ENCODE peak calls at places on chromosomes 13 and 19, in nine cellular contexts. E, V, R, O, Y, S, G, C and F are unnamed samples.

GRCh38 chr19:18322318-18322758 is 538 bp downstream of the LSM4 start:
- DNase-seq in S (no peak), Y (peak; percentile 67), C (no peak), R (no peak), G (peak; percentile 57), V (no peak), O (peak; percentile 60), E (peak; percentile 42), F (peak; percentile 59)

GRCh38 chr13:20945952-20946383 is 43.4 kb upstream of the XPO4 start:
- DNase-seq in V (no peak), G (no peak), S (no peak), Y (no peak), E (no peak), O (peak; percentile 29), R (no peak), C (no peak), F (no peak)

GRCh38 chr13:21871302-21871862 is 200.5 kb downstream of the FGF9 start:
- DNase-seq in E (no peak), R (no peak), S (no peak), O (no peak), V (no peak), C (no peak), G (peak; percentile 11), Y (no peak), F (no peak)

GRCh38 chr19:32498641-32499200 is 82.3 kb upstream of the PDCD5 start:
- DNase-seq in C (no peak), O (no peak), V (peak; percentile 5), E (no peak), R (no peak), G (no peak), Y (no peak), S (no peak), F (no peak)

GRCh38 chr19:1084024-1084868 is 10.9 kb downstream of the POLR2E start:
- DNase-seq in C (no peak), R (no peak), Y (no peak), G (no peak), E (no peak), O (no peak), S (no peak), V (no peak), F (peak; percentile 88)

GRCh38 chr13:36718686-36719085 is 44.9 kb downstream of the SERTM1 start:
- DNase-seq in O (peak; percentile 64), E (no peak), V (no peak), C (no peak), S (no peak), Y (no peak), R (no peak), G (no peak), F (no peak)

GRCh38 chr13:92821324-92821723 is 405.3 kb upstream of the GPC6 start:
- DNase-seq in R (no peak), Y (no peak), C (no peak), S (no peak), V (no peak), G (no peak), E (no peak), O (no peak), F (peak; percentile 59)

GRCh38 chr13:111371211-111371610 is 50.8 kb downstream of the TEX29 start:
- DNase-seq in C (no peak), O (peak; percentile 51), E (no peak), G (no peak), V (no peak), R (no peak), S (no peak), Y (no peak), F (no peak)

GRCh38 chr13:94342436-94343242 is 136.8 kb downstream of the DCT start:
- DNase-seq in G (no peak), R (no peak), O (no peak), C (no peak), S (no peak), Y (no peak), E (no peak), V (no peak), F (no peak)

GRCh38 chr13:26919311-26919710 is 158.7 kb upstream of the GPR12 start:
- DNase-seq in V (no peak), G (no peak), E (no peak), S (no peak), C (no peak), O (no peak), Y (no peak), R (no peak), F (no peak)

GRCh38 chr13:112968910-112969691 is at the start of gene MCF2L:
- DNase-seq in O (peak; percentile 65), S (peak; percentile 53), G (peak; percentile 23), R (no peak), C (no peak), V (peak; percentile 23), Y (no peak), E (peak; percentile 11), F (peak; percentile 66)

GRCh38 chr19:872266-872951 is 12.9 kb downstream of the CFD start:
- DNase-seq in S (no peak), O (peak; percentile 89), R (no peak), E (peak; percentile 75), Y (peak; percentile 82), V (peak; percentile 52), G (peak; percentile 34), C (peak; percentile 61), F (peak; percentile 27)

GRCh38 chr13:111533900-111534645 is 213.6 kb downstream of the TEX29 start:
- DNase-seq in V (no peak), O (no peak), G (no peak), R (no peak), E (no peak), Y (no peak), C (no peak), S (no peak), F (no peak)

GRCh38 chr19:19186742-19187141 is 5.2 kb downstream of the BORCS8 start:
- DNase-seq in C (no peak), Y (no peak), O (no peak), S (no peak), E (no peak), R (no peak), G (no peak), V (no peak), F (no peak)

GRCh38 chr19:42092350-42092749 is 16.4 kb downstream of the ZNF574 start:
- DNase-seq in O (peak; percentile 25), C (no peak), Y (peak; percentile 45), G (peak; percentile 85), S (no peak), V (no peak), R (no peak), E (peak; percentile 24), F (peak; percentile 95)

GRCh38 chr13:28273919-28274318 is 135.6 kb downstream of the PAN3 start:
- DNase-seq in S (no peak), C (no peak), V (no peak), G (no peak), R (no peak), O (peak; percentile 3), E (no peak), Y (no peak), F (no peak)

GRCh38 chr13:95982144-95982543 is 71.1 kb downstream of the UGGT2 start:
- DNase-seq in G (no peak), R (no peak), O (no peak), E (no peak), Y (no peak), V (no peak), S (no peak), C (no peak), F (no peak)

GRCh38 chr19:8814176-8814575 is 17.9 kb downstream of the ZNF558 start:
- DNase-seq in E (no peak), R (no peak), C (no peak), O (no peak), Y (no peak), G (no peak), S (no peak), V (no peak), F (no peak)

GRCh38 chr19:10568444-10568825 is 344 bp downstream of the CDKN2D start:
- DNase-seq in E (no peak), V (no peak), Y (no peak), C (no peak), S (no peak), O (no peak), R (no peak), G (peak; percentile 57), F (peak; percentile 81)

GRCh38 chr13:95494082-95494681 is 58.3 kb upstream of the CLDN10 start:
- DNase-seq in Y (peak; percentile 44), V (no peak), E (no peak), C (peak; percentile 62), R (no peak), G (peak; percentile 16), O (peak; percentile 83), S (no peak), F (peak; percentile 62)

GRCh38 chr19:13873776-13874515 is 3.0 kb upstream of the NANOS3 start:
- DNase-seq in V (no peak), Y (no peak), R (no peak), G (no peak), O (no peak), C (no peak), S (no peak), E (no peak), F (no peak)

GRCh38 chr13:73954808-73955207 is 179.4 kb downstream of the KLF12 start:
- DNase-seq in Y (no peak), G (no peak), E (no peak), O (no peak), R (no peak), C (no peak), V (no peak), S (no peak), F (no peak)

GRCh38 chr13:35768551-35768950 is 292.1 kb upstream of the MAB21L1 start:
- DNase-seq in C (no peak), O (no peak), S (no peak), Y (no peak), G (no peak), R (peak; percentile 91), V (no peak), E (no peak), F (no peak)

GRCh38 chr19:54366811-54367210 is 2.1 kb upstream of the LAIR1 start:
- DNase-seq in G (no peak), S (no peak), Y (no peak), E (no peak), O (no peak), V (no peak), C (no peak), R (no peak), F (no peak)

GRCh38 chr13:51562011-51562671 is 22.1 kb upstream of the WDFY2 start:
- DNase-seq in C (no peak), O (no peak), G (no peak), E (no peak), S (no peak), Y (no peak), R (no peak), V (no peak), F (no peak)

GRCh38 chr13:24254151-24254810 is 55.1 kb upstream of the C1QTNF9 start:
- DNase-seq in C (no peak), S (no peak), E (no peak), O (peak; percentile 74), V (peak; percentile 37), R (no peak), Y (no peak), G (no peak), F (no peak)

GRCh38 chr13:41384749-41385503 is 72.4 kb upstream of the RGCC start:
- DNase-seq in E (no peak), R (no peak), O (peak; percentile 31), C (no peak), S (no peak), Y (peak; percentile 18), G (no peak), V (no peak), F (no peak)

GRCh38 chr19:54137114-54137912 is at the start of gene CNOT3:
- DNase-seq in O (peak; percentile 100), S (peak; percentile 100), E (peak; percentile 95), R (peak; percentile 100), Y (peak; percentile 99), C (peak; percentile 100), G (peak; percentile 100), V (peak; percentile 95), F (peak; percentile 100)

GRCh38 chr13:34391071-34391470 is 551.0 kb upstream of the NBEA start:
- DNase-seq in R (no peak), O (peak; percentile 55), E (no peak), S (no peak), Y (peak; percentile 52), V (no peak), C (no peak), G (no peak), F (no peak)

GRCh38 chr19:46859637-46860124 is 1.1 kb upstream of the ARHGAP35 start:
- DNase-seq in E (no peak), O (no peak), C (no peak), Y (no peak), G (no peak), R (no peak), S (peak; percentile 84), V (no peak), F (peak; percentile 96)